ENCODE peak calls at places on chromosomes 11 and 22, in ten cellular contexts. One of them, this sample, is unnamed.

GRCh38 chr11:7904910-7905309 is 26.2 kb downstream of the OR10A6 start:
- DNase-seq in body of pancreas: no peak
- DNase-seq in PC-9: no peak
- DNase-seq in uterus: no peak
- DNase-seq in Panc1: no peak
- DNase-seq in pancreas: no peak
- DNase-seq in IMR-90: peak; percentile 69
- DNase-seq in SK-N-SH: no peak
- DNase-seq in upper lobe of left lung: no peak
- DNase-seq in lung: no peak
- DNase-seq in this sample: no peak

GRCh38 chr22:29997516-29997915 is 82.7 kb upstream of the HORMAD2 start:
- DNase-seq in body of pancreas: no peak
- DNase-seq in PC-9: no peak
- DNase-seq in uterus: no peak
- DNase-seq in Panc1: no peak
- DNase-seq in pancreas: no peak
- DNase-seq in IMR-90: no peak
- DNase-seq in SK-N-SH: no peak
- DNase-seq in upper lobe of left lung: no peak
- DNase-seq in lung: no peak
- DNase-seq in this sample: no peak

GRCh38 chr22:27885977-27886842 is 32.8 kb downstream of the PITPNB start:
- DNase-seq in body of pancreas: peak; percentile 39
- DNase-seq in PC-9: peak; percentile 9
- DNase-seq in uterus: no peak
- DNase-seq in Panc1: peak; percentile 39
- DNase-seq in pancreas: peak; percentile 48
- DNase-seq in IMR-90: peak; percentile 98
- DNase-seq in SK-N-SH: peak; percentile 52
- DNase-seq in upper lobe of left lung: no peak
- DNase-seq in lung: peak; percentile 34
- DNase-seq in this sample: peak; percentile 57

GRCh38 chr11:102810943-102811528 is 13.1 kb upstream of the MMP1 start:
- DNase-seq in body of pancreas: no peak
- DNase-seq in PC-9: no peak
- DNase-seq in uterus: no peak
- DNase-seq in Panc1: no peak
- DNase-seq in pancreas: no peak
- DNase-seq in IMR-90: peak; percentile 45
- DNase-seq in SK-N-SH: peak; percentile 10
- DNase-seq in upper lobe of left lung: no peak
- DNase-seq in lung: no peak
- DNase-seq in this sample: peak; percentile 24

GRCh38 chr11:131099013-131099412 is 182.7 kb upstream of the SNX19 start:
- DNase-seq in body of pancreas: no peak
- DNase-seq in PC-9: no peak
- DNase-seq in uterus: no peak
- DNase-seq in Panc1: peak; percentile 27
- DNase-seq in pancreas: no peak
- DNase-seq in IMR-90: peak; percentile 77
- DNase-seq in SK-N-SH: no peak
- DNase-seq in upper lobe of left lung: no peak
- DNase-seq in lung: peak; percentile 22
- DNase-seq in this sample: no peak

GRCh38 chr11:2577071-2578005 is 122.5 kb downstream of the KCNQ1OT1 start:
- DNase-seq in body of pancreas: no peak
- DNase-seq in PC-9: no peak
- DNase-seq in uterus: no peak
- DNase-seq in Panc1: no peak
- DNase-seq in pancreas: no peak
- DNase-seq in IMR-90: no peak
- DNase-seq in SK-N-SH: peak; percentile 25
- DNase-seq in upper lobe of left lung: peak; percentile 75
- DNase-seq in lung: no peak
- DNase-seq in this sample: peak; percentile 35

GRCh38 chr11:123570939-123571590 is 83.4 kb downstream of the SCN3B start:
- DNase-seq in body of pancreas: no peak
- DNase-seq in PC-9: no peak
- DNase-seq in uterus: no peak
- DNase-seq in Panc1: no peak
- DNase-seq in pancreas: no peak
- DNase-seq in IMR-90: no peak
- DNase-seq in SK-N-SH: no peak
- DNase-seq in upper lobe of left lung: no peak
- DNase-seq in lung: no peak
- DNase-seq in this sample: no peak

GRCh38 chr11:94876645-94877445 is 96.5 kb downstream of the CWC15 start:
- DNase-seq in body of pancreas: peak; percentile 76
- DNase-seq in PC-9: peak; percentile 40
- DNase-seq in uterus: peak; percentile 86
- DNase-seq in Panc1: peak; percentile 84
- DNase-seq in pancreas: peak; percentile 20
- DNase-seq in IMR-90: peak; percentile 98
- DNase-seq in SK-N-SH: no peak
- DNase-seq in upper lobe of left lung: no peak
- DNase-seq in lung: peak; percentile 59
- DNase-seq in this sample: peak; percentile 97

GRCh38 chr22:39593061-39593930 is 22.7 kb downstream of the CACNA1I start:
- DNase-seq in body of pancreas: no peak
- DNase-seq in PC-9: no peak
- DNase-seq in uterus: no peak
- DNase-seq in Panc1: no peak
- DNase-seq in pancreas: no peak
- DNase-seq in IMR-90: no peak
- DNase-seq in SK-N-SH: no peak
- DNase-seq in upper lobe of left lung: no peak
- DNase-seq in lung: no peak
- DNase-seq in this sample: no peak

GRCh38 chr11:46898396-46899095 is 19.8 kb downstream of the LRP4 start:
- DNase-seq in body of pancreas: no peak
- DNase-seq in PC-9: peak; percentile 84
- DNase-seq in uterus: no peak
- DNase-seq in Panc1: no peak
- DNase-seq in pancreas: no peak
- DNase-seq in IMR-90: no peak
- DNase-seq in SK-N-SH: no peak
- DNase-seq in upper lobe of left lung: peak; percentile 60
- DNase-seq in lung: peak; percentile 57
- DNase-seq in this sample: no peak

GRCh38 chr11:47330002-47330911 is 22.2 kb downstream of the MYBPC3 start:
- DNase-seq in body of pancreas: peak; percentile 14
- DNase-seq in PC-9: no peak
- DNase-seq in uterus: no peak
- DNase-seq in Panc1: no peak
- DNase-seq in pancreas: no peak
- DNase-seq in IMR-90: peak; percentile 29
- DNase-seq in SK-N-SH: peak; percentile 33
- DNase-seq in upper lobe of left lung: no peak
- DNase-seq in lung: no peak
- DNase-seq in this sample: no peak

GRCh38 chr11:20450829-20451228 is 63.3 kb downstream of the PRMT3 start:
- DNase-seq in body of pancreas: no peak
- DNase-seq in PC-9: no peak
- DNase-seq in uterus: no peak
- DNase-seq in Panc1: no peak
- DNase-seq in pancreas: no peak
- DNase-seq in IMR-90: no peak
- DNase-seq in SK-N-SH: no peak
- DNase-seq in upper lobe of left lung: no peak
- DNase-seq in lung: no peak
- DNase-seq in this sample: no peak
- TF ChIP-seq CTCF in body of pancreas: no peak
- TF ChIP-seq CTCF in PC-9: no peak
- TF ChIP-seq CTCF in uterus: no peak
- TF ChIP-seq CTCF in Panc1: no peak
- TF ChIP-seq CTCF in pancreas: no peak
- TF ChIP-seq CTCF in IMR-90: no peak
- TF ChIP-seq CTCF in SK-N-SH: no peak
- TF ChIP-seq CTCF in upper lobe of left lung: no peak
- TF ChIP-seq CTCF in lung: no peak
- TF ChIP-seq CTCF in this sample: no peak

GRCh38 chr22:42641801-42642413 is 1.5 kb upstream of the ATP5MGL start:
- DNase-seq in body of pancreas: no peak
- DNase-seq in PC-9: no peak
- DNase-seq in uterus: no peak
- DNase-seq in Panc1: no peak
- DNase-seq in pancreas: no peak
- DNase-seq in IMR-90: no peak
- DNase-seq in SK-N-SH: no peak
- DNase-seq in upper lobe of left lung: no peak
- DNase-seq in lung: no peak
- DNase-seq in this sample: no peak
- H3K4me1 ChIP-seq in body of pancreas: peaks cover 49% of the 10 kb centered on the region
- H3K4me1 ChIP-seq in PC-9: no peaks in the 10 kb centered on the region
- H3K4me1 ChIP-seq in uterus: peaks cover 25% of the 10 kb centered on the region
- H3K4me1 ChIP-seq in Panc1: no peaks in the 10 kb centered on the region
- H3K4me1 ChIP-seq in pancreas: peaks cover 31% of the 10 kb centered on the region
- H3K4me1 ChIP-seq in IMR-90: peaks cover 28% of the 10 kb centered on the region
- H3K4me1 ChIP-seq in SK-N-SH: no peaks in the 10 kb centered on the region
- H3K4me1 ChIP-seq in upper lobe of left lung: peaks cover 62% of the 10 kb centered on the region
- H3K4me1 ChIP-seq in lung: peaks cover 49% of the 10 kb centered on the region
- H3K4me1 ChIP-seq in this sample: peaks cover 41% of the 10 kb centered on the region

GRCh38 chr11:73315288-73316020 is 7.4 kb downstream of the ARHGEF17 start:
- DNase-seq in body of pancreas: no peak
- DNase-seq in PC-9: no peak
- DNase-seq in uterus: peak; percentile 73
- DNase-seq in Panc1: no peak
- DNase-seq in pancreas: no peak
- DNase-seq in IMR-90: no peak
- DNase-seq in SK-N-SH: no peak
- DNase-seq in upper lobe of left lung: no peak
- DNase-seq in lung: no peak
- DNase-seq in this sample: no peak

GRCh38 chr11:73317803-73318202 is 9.7 kb downstream of the ARHGEF17 start:
- DNase-seq in body of pancreas: no peak
- DNase-seq in PC-9: no peak
- DNase-seq in uterus: no peak
- DNase-seq in Panc1: no peak
- DNase-seq in pancreas: no peak
- DNase-seq in IMR-90: no peak
- DNase-seq in SK-N-SH: no peak
- DNase-seq in upper lobe of left lung: no peak
- DNase-seq in lung: no peak
- DNase-seq in this sample: no peak

GRCh38 chr11:73314121-73314948 is 6.3 kb downstream of the ARHGEF17 start:
- DNase-seq in body of pancreas: no peak
- DNase-seq in PC-9: no peak
- DNase-seq in uterus: peak; percentile 68
- DNase-seq in Panc1: no peak
- DNase-seq in pancreas: no peak
- DNase-seq in IMR-90: peak; percentile 72
- DNase-seq in SK-N-SH: no peak
- DNase-seq in upper lobe of left lung: no peak
- DNase-seq in lung: peak; percentile 51
- DNase-seq in this sample: peak; percentile 81

GRCh38 chr11:73317373-73317772 is 9.3 kb downstream of the ARHGEF17 start:
- DNase-seq in body of pancreas: no peak
- DNase-seq in PC-9: no peak
- DNase-seq in uterus: peak; percentile 74
- DNase-seq in Panc1: no peak
- DNase-seq in pancreas: no peak
- DNase-seq in IMR-90: no peak
- DNase-seq in SK-N-SH: no peak
- DNase-seq in upper lobe of left lung: no peak
- DNase-seq in lung: peak; percentile 61
- DNase-seq in this sample: no peak

DNA sequence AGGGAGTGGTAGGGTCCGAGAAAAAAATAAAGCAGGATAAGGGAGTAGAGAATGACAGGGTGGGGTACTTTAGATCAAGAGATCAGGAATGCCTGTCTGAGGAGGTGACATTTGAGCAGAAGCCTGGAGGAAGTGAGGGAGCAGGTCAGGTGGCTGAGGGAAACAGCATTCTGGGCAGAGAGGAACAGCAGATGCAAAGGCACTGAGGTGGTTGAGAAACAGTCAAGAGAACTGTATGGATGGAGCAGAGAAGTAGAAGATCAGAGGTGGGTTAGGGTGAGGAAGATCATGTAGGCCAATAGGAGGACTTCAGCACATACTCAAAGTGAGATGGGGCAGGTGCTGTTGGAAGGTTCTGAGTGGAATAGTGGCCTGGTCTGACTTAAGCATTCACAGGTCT is 8.3 kb downstream of the ARHGEF17 start:
- DNase-seq in body of pancreas: no peak
- DNase-seq in PC-9: no peak
- DNase-seq in uterus: no peak
- DNase-seq in Panc1: no peak
- DNase-seq in pancreas: no peak
- DNase-seq in IMR-90: no peak
- DNase-seq in SK-N-SH: no peak
- DNase-seq in upper lobe of left lung: no peak
- DNase-seq in lung: no peak
- DNase-seq in this sample: no peak
- TF ChIP-seq CTCF in body of pancreas: no peak
- TF ChIP-seq CTCF in PC-9: no peak
- TF ChIP-seq CTCF in uterus: no peak
- TF ChIP-seq CTCF in Panc1: no peak
- TF ChIP-seq CTCF in pancreas: no peak
- TF ChIP-seq CTCF in IMR-90: no peak
- TF ChIP-seq CTCF in SK-N-SH: no peak
- TF ChIP-seq CTCF in upper lobe of left lung: no peak
- TF ChIP-seq CTCF in lung: no peak
- TF ChIP-seq CTCF in this sample: no peak

GRCh38 chr11:86182976-86183584 is 61.5 kb upstream of the EED start:
- DNase-seq in body of pancreas: no peak
- DNase-seq in PC-9: peak; percentile 88
- DNase-seq in uterus: no peak
- DNase-seq in Panc1: no peak
- DNase-seq in pancreas: no peak
- DNase-seq in IMR-90: peak; percentile 35
- DNase-seq in SK-N-SH: no peak
- DNase-seq in upper lobe of left lung: no peak
- DNase-seq in lung: no peak
- DNase-seq in this sample: no peak
- H3K4me1 ChIP-seq in body of pancreas: no peaks in the 10 kb centered on the region
- H3K4me1 ChIP-seq in PC-9: peaks cover 23% of the 10 kb centered on the region
- H3K4me1 ChIP-seq in uterus: no peaks in the 10 kb centered on the region
- H3K4me1 ChIP-seq in Panc1: peaks cover 3% of the 10 kb centered on the region
- H3K4me1 ChIP-seq in pancreas: no peaks in the 10 kb centered on the region
- H3K4me1 ChIP-seq in IMR-90: peaks cover 9% of the 10 kb centered on the region
- H3K4me1 ChIP-seq in SK-N-SH: no peaks in the 10 kb centered on the region
- H3K4me1 ChIP-seq in upper lobe of left lung: peaks cover 4% of the 10 kb centered on the region
- H3K4me1 ChIP-seq in lung: peaks cover 10% of the 10 kb centered on the region
- H3K4me1 ChIP-seq in this sample: no peaks in the 10 kb centered on the region

This sample was measured in cardiac muscle cell.